ENCODE peak calls at places on chromosomes 13 and 19, in six cellular contexts. V, Y, U, G, E and P are unnamed samples.

GRCh38 chr13:31050486-31051400 is 111.0 kb downstream of the HSPH1 start:
- DNase-seq in U (peak; percentile 35), E (no peak), G (no peak), Y (no peak), V (no peak), P (peak; percentile 41)

GRCh38 chr13:52411629-52412028 is 5.7 kb upstream of the THSD1 start:
- DNase-seq in E (no peak), U (peak; percentile 71), Y (no peak), G (no peak), V (no peak), P (peak; percentile 87)

GRCh38 chr19:51071006-51071405 is 6.1 kb upstream of the KLK13 start:
- DNase-seq in E (no peak), G (no peak), V (no peak), U (no peak), Y (no peak), P (no peak)

GRCh38 chr13:107035778-107036177 is 467.8 kb upstream of the ARGLU1 start:
- DNase-seq in G (no peak), U (peak; percentile 1), V (no peak), E (no peak), Y (peak; percentile 9), P (no peak)

GRCh38 chr19:33678796-33679195 is 57.0 kb downstream of the CHST8 start:
- DNase-seq in G (no peak), Y (no peak), E (no peak), U (no peak), V (no peak), P (no peak)

GRCh38 chr19:12293771-12294307 is 844 bp downstream of the ZNF44 start:
- DNase-seq in Y (no peak), G (peak; percentile 92), V (peak; percentile 77), E (peak; percentile 91), U (peak; percentile 70), P (peak; percentile 57)

GRCh38 chr19:12789904-12790619 is 1.2 kb upstream of the JUNB start:
- DNase-seq in Y (peak; percentile 75), G (peak; percentile 97), V (peak; percentile 99), U (peak; percentile 97), E (peak; percentile 95), P (peak; percentile 90)

GRCh38 chr13:44436589-44437337 is 63.1 kb downstream of the SERP2 start:
- DNase-seq in U (peak; percentile 91), Y (peak; percentile 52), G (peak; percentile 96), V (peak; percentile 95), E (peak; percentile 96), P (peak; percentile 93)

GRCh38 chr19:11480927-11481776 is at the start of gene ELAVL3:
- DNase-seq in Y (no peak), U (no peak), V (no peak), E (no peak), G (no peak), P (no peak)

GRCh38 chr19:16587031-16588023 is 15.1 kb upstream of the SLC35E1 start:
- DNase-seq in G (peak; percentile 63), E (no peak), U (peak; percentile 36), V (no peak), Y (no peak), P (peak; percentile 66)

GRCh38 chr19:41264581-41265375 is 606 bp downstream of the HNRNPUL1 start:
- DNase-seq in G (peak; percentile 53), Y (no peak), V (no peak), U (peak; percentile 47), E (no peak), P (peak; percentile 39)

GRCh38 chr13:27964741-27965323 is 4.3 kb downstream of the CDX2 start:
- DNase-seq in U (no peak), V (no peak), G (no peak), E (peak; percentile 62), Y (no peak), P (no peak)

GRCh38 chr19:41616785-41617621 is 9.9 kb downstream of the CEACAM4 start:
- DNase-seq in G (peak; percentile 0), Y (no peak), V (no peak), U (peak; percentile 18), E (no peak), P (peak; percentile 3)

GRCh38 chr19:39223703-39224279 is 19.7 kb upstream of the SYCN start:
- DNase-seq in U (peak; percentile 38), G (peak; percentile 76), E (no peak), Y (no peak), V (no peak), P (peak; percentile 26)

GRCh38 chr13:27920677-27921420 is 1.0 kb downstream of the PDX1 start:
- DNase-seq in G (peak; percentile 33), U (no peak), E (peak; percentile 56), Y (no peak), V (no peak), P (peak; percentile 14)

GRCh38 chr13:40613192-40613818 is 53.1 kb downstream of the FOXO1 start:
- DNase-seq in E (no peak), V (no peak), U (no peak), Y (no peak), G (peak; percentile 15), P (no peak)

GRCh38 chr19:40567040-40567749 is 9.5 kb upstream of the SHKBP1 start:
- DNase-seq in E (no peak), Y (no peak), U (peak; percentile 16), G (no peak), V (no peak), P (peak; percentile 6)

GRCh38 chr19:36572593-36573019 is 486 bp downstream of the ZNF529 start:
- DNase-seq in Y (no peak), U (no peak), E (no peak), G (no peak), V (no peak), P (no peak)

GRCh38 chr13:111994578-111994977 is 72.4 kb upstream of the SOX1 start:
- DNase-seq in Y (no peak), V (no peak), G (no peak), U (no peak), E (no peak), P (no peak)

GRCh38 chr19:46355234-46355990 is 8.5 kb downstream of the PPP5C start:
- DNase-seq in V (no peak), E (peak; percentile 61), G (no peak), U (no peak), Y (no peak), P (no peak)

DNA sequence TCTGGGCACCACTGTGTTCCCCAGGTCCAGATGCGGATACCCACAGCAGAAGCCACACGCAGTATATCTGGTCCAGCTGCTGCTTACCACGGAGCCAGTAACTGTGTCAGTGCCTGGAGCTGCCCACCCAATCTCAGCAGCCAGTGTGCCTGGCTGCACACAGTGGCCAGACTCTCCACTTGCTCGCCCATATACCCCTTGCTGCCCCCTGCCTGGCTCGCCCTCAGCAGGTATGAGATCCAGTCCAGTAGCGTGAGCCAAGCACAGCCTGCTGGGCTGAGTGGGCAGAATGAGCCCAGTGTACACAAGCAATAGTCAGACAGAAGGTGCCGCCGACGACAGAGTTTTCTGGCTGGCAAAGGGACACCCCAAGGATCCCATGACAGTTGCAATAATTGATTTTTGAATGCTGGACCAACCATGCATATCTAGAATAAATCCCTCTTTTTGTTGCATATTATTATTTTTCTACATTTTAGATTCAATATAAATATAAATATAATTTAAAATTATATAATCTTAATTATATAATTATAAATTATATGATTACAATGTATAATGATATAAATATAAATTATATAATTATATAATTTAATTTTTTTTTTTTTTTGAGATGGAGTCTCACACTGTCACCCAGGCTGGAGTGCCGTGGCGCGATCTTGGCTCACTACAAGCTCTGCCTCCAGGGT is 918.8 kb upstream of the MIR17HG start:
- DNase-seq in U (no peak), V (no peak), E (no peak), G (no peak), Y (no peak), P (no peak)
- TF ChIP-seq CTCF in U (no peak), V (no peak), E (no peak), G (no peak), Y (no peak), P (no peak)

GRCh38 chr19:1070931-1071791 is 4.2 kb downstream of the ARHGAP45 start:
- DNase-seq in U (no peak), V (peak; percentile 68), G (peak; percentile 62), E (no peak), Y (no peak), P (no peak)

GRCh38 chr19:1067341-1068103 is 555 bp downstream of the ARHGAP45 start:
- DNase-seq in Y (no peak), V (no peak), G (no peak), U (no peak), E (no peak), P (no peak)

GRCh38 chr19:1070576-1070930 is 3.6 kb downstream of the ARHGAP45 start:
- DNase-seq in G (no peak), E (no peak), Y (no peak), V (no peak), U (no peak), P (no peak)

GRCh38 chr19:1068111-1069001 is 1.4 kb downstream of the ARHGAP45 start:
- DNase-seq in V (peak; percentile 87), Y (no peak), E (no peak), G (no peak), U (no peak), P (no peak)

DNA sequence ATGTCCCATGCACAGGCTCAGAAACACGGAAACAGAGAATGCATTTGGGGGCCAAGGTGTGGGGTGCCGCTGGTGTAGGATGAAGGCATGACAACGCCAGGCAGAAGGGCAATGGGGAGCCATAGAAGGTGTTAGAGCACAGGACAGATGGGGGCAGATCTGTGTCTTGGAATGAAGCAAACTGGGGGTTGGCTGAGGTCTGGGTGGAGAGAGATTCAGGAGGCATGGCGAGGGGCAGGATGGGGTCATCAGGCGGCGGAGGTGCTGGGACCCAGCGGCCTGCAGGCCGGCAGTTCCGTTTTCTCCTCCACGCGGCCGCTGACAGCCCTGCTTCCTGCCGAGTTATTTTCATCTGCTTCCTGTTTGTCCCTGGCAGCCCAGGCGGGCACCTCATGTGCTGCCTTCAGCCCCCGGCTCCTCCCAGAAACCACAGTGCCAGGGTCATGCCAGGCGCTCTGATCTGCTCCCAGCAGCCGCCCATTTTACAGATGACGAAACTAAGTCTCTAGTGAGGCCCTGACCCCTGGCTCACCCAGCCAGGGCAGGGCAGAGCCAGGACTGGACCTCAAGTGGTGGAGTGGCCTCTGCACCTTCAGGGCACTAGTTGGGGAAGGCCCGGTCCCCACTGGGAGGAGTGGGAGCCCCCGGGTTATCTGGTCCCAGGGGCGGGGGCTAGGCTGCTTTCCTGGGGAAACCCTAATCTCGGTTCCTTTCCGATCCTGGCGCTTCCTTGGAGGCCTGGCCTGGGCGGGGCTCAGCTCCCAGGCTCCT is 2.2 kb downstream of the ARHGAP45 start:
- DNase-seq in E (no peak), G (no peak), U (no peak), Y (no peak), V (peak; percentile 87), P (no peak)
- H3K4me3 ChIP-seq in E (peak overlapping the region; percentile 69), G (no peak overlapping the region), U (no peak overlapping the region), Y (no peak overlapping the region), V (no peak overlapping the region), P (no peak overlapping the region)

GRCh38 chr13:49652691-49653305 is 24.5 kb downstream of the ARL11 start:
- DNase-seq in E (no peak), G (peak; percentile 60), V (no peak), U (peak; percentile 52), Y (no peak), P (peak; percentile 49)
- TF ChIP-seq CTCF in E (no peak), G (peak; percentile 43), V (peak; percentile 55), U (peak; percentile 56), Y (peak; percentile 53), P (peak; percentile 47)

GRCh38 chr19:28329429-28329828 is 883.5 kb downstream of the UQCRFS1 start:
- DNase-seq in E (no peak), V (no peak), Y (no peak), G (no peak), U (no peak), P (no peak)

GRCh38 chr19:28332351-28332750 is 880.6 kb downstream of the UQCRFS1 start:
- DNase-seq in G (no peak), E (no peak), Y (no peak), U (no peak), V (no peak), P (peak; percentile 24)

GRCh38 chr19:28330831-28331230 is 882.1 kb downstream of the UQCRFS1 start:
- DNase-seq in U (peak; percentile 53), V (no peak), Y (no peak), E (no peak), G (no peak), P (peak; percentile 65)

GRCh38 chr19:28332886-28333285 is 880.1 kb downstream of the UQCRFS1 start:
- DNase-seq in Y (no peak), E (no peak), V (no peak), G (no peak), U (no peak), P (no peak)

GRCh38 chr19:28331596-28331995 is 881.4 kb downstream of the UQCRFS1 start:
- DNase-seq in G (no peak), Y (no peak), U (no peak), E (no peak), V (no peak), P (no peak)
- H3K4me3 ChIP-seq in G (no peak overlapping the region), Y (no peak overlapping the region), U (no peak overlapping the region), E (no peak overlapping the region), V (no peak overlapping the region), P (no peak overlapping the region)